ENCODE peak calls at places on chromosomes 16 and 17, in four cellular contexts. O is HepG2, E is H1, S is GM12878. H is an unnamed sample.
A peak's percentile ranks its signal among the peaks of the same experiment; 100 is the strongest.

GRCh38 chr17:38967290-38967738 is at the start of gene FBXO47:
- DNase-seq in E (peak; percentile 92), S (no peak), O (peak; percentile 21), H (peak; percentile 70)

GRCh38 chr16:22373662-22374310 is 633 bp downstream of the CDR2 start:
- DNase-seq in E (no peak), S (no peak), O (no peak), H (no peak)

GRCh38 chr17:33927732-33928133 is 327.4 kb upstream of the CCL2 start:
- DNase-seq in E (no peak), S (no peak), O (no peak), H (no peak)

GRCh38 chr17:11636771-11637170 is 38.5 kb downstream of the DNAH9 start:
- DNase-seq in S (no peak), O (no peak), E (no peak), H (no peak)

GRCh38 chr16:55376567-55377167 is 52.7 kb downstream of the IRX6 start:
- DNase-seq in E (no peak), S (no peak), O (no peak), H (no peak)

GRCh38 chr16:30700971-30701370 is 2.0 kb downstream of the SRCAP start:
- DNase-seq in O (no peak), S (no peak), E (no peak), H (no peak)

GRCh38 chr16:89957214-89957785 is 8.7 kb downstream of the DEF8 start:
- DNase-seq in E (no peak), S (no peak), O (no peak), H (no peak)

GRCh38 chr17:11279776-11280344 is 38.8 kb downstream of the SHISA6 start:
- DNase-seq in O (no peak), S (no peak), E (no peak), H (no peak)

GRCh38 chr16:9053006-9053601 is 38.3 kb upstream of the HAPSTR1 start:
- DNase-seq in O (peak; percentile 92), E (peak; percentile 86), S (no peak), H (peak; percentile 96)

GRCh38 chr17:27633312-27634025 is 2.5 kb downstream of the LGALS9 start:
- DNase-seq in E (no peak), O (peak; percentile 12), S (no peak), H (no peak)

GRCh38 chr16:87778476-87778829 is 12.7 kb upstream of the KLHDC4 start:
- DNase-seq in O (no peak), S (no peak), E (no peak), H (no peak)

GRCh38 chr16:89615596-89616090 is 2.2 kb downstream of the DPEP1 start:
- DNase-seq in E (peak; percentile 92), O (no peak), S (no peak), H (no peak)

GRCh38 chr16:13098536-13098935 is 197.1 kb downstream of the SHISA9 start:
- DNase-seq in E (no peak), O (no peak), S (no peak), H (no peak)

GRCh38 chr16:2768403-2769089 is 8.5 kb downstream of the ELOB start:
- DNase-seq in O (no peak), E (no peak), S (no peak), H (no peak)

GRCh38 chr16:8924214-8924613 is 39.5 kb downstream of the USP7 start:
- DNase-seq in S (no peak), E (no peak), O (no peak), H (no peak)

GRCh38 chr16:70777973-70778406 is 23.0 kb downstream of the VAC14 start:
- DNase-seq in E (no peak), S (no peak), O (no peak), H (no peak)

GRCh38 chr17:83200746-83201145 is 121.3 kb downstream of the METRNL start:
- DNase-seq in S (no peak), E (no peak), O (no peak), H (no peak)

GRCh38 chr17:18988546-18989173 is 15.9 kb downstream of the FAM83G start:
- DNase-seq in S (no peak), E (no peak), O (peak; percentile 94), H (no peak)

GRCh38 chr17:62630365-62631085 is 3.1 kb downstream of the MRC2 start:
- DNase-seq in S (no peak), E (no peak), O (no peak), H (no peak)

GRCh38 chr16:71249399-71249798 is 18.9 kb upstream of the HYDIN start:
- DNase-seq in S (no peak), O (no peak), E (no peak), H (no peak)

GRCh38 chr16:4319454-4319853 is 3.6 kb downstream of the GLIS2 start:
- DNase-seq in O (no peak), E (no peak), S (no peak), H (no peak)

GRCh38 chr17:16989230-16989952 is 17.5 kb upstream of the TNFRSF13B start:
- DNase-seq in O (no peak), S (peak; percentile 87), E (no peak), H (no peak)

GRCh38 chr16:73916839-73917594 is 379.6 kb upstream of the PSMD7 start:
- DNase-seq in S (no peak), E (no peak), O (no peak), H (no peak)

GRCh38 chr17:67253379-67253778 is 8.4 kb upstream of the HELZ start:
- DNase-seq in S (no peak), E (no peak), O (no peak), H (no peak)

GRCh38 chr16:64950262-64950661 is 171.6 kb downstream of the CDH11 start:
- DNase-seq in O (no peak), S (no peak), E (peak; percentile 49), H (no peak)

GRCh38 chr17:78669975-78670518 is 92.9 kb upstream of the DNAH17 start:
- DNase-seq in E (no peak), O (no peak), S (no peak), H (no peak)

GRCh38 chr17:39150104-39150634 is 1.3 kb downstream of the PLXDC1 start:
- DNase-seq in O (no peak), S (no peak), E (no peak), H (no peak)

GRCh38 chr16:86093801-86094750 is 195.1 kb downstream of the IRF8 start:
- DNase-seq in O (no peak), E (no peak), S (no peak), H (no peak)

GRCh38 chr17:80029235-80029974 is 6.3 kb downstream of the TBC1D16 start:
- DNase-seq in O (no peak), S (no peak), E (no peak), H (no peak)

GRCh38 chr17:80984749-80985148 is 6.9 kb upstream of the CHMP6 start:
- DNase-seq in S (no peak), O (peak; percentile 68), E (no peak), H (peak; percentile 52)

GRCh38 chr17:77196251-77196650 is 55.5 kb downstream of the SEC14L1 start:
- DNase-seq in S (no peak), O (no peak), E (no peak), H (no peak)

GRCh38 chr17:11642655-11643054 is 44.4 kb downstream of the DNAH9 start:
- DNase-seq in S (no peak), O (no peak), E (no peak), H (no peak)

GRCh38 chr17:76725580-76726230 is 701 bp downstream of the JMJD6 start:
- DNase-seq in S (no peak), E (no peak), O (peak; percentile 43), H (no peak)

GRCh38 chr17:57948555-57949420 is 6.4 kb downstream of the CUEDC1 start:
- DNase-seq in S (no peak), O (no peak), E (no peak), H (no peak)

GRCh38 chr16:86899757-86900156 is 321.4 kb downstream of the FOXL1 start:
- DNase-seq in E (no peak), S (no peak), O (no peak), H (no peak)

GRCh38 chr16:71367243-71367976 is 8.9 kb downstream of the CALB2 start:
- DNase-seq in S (peak; percentile 2), E (peak; percentile 93), O (peak; percentile 55), H (peak; percentile 71)

GRCh38 chr16:74748710-74749073 is 25.9 kb downstream of the FA2H start:
- DNase-seq in S (no peak), O (no peak), E (no peak), H (no peak)

GRCh38 chr17:41530062-41531048 is 2.2 kb upstream of the KRT19 start:
- DNase-seq in E (no peak), S (no peak), O (peak; percentile 85), H (no peak)
- H3K9ac ChIP-seq in E (no peak overlapping the region), S (no peak overlapping the region), O (peak overlapping the region; percentile 33), H (no peak overlapping the region)

GRCh38 chr17:37148171-37148570 is 199.4 kb downstream of the AATF start:
- DNase-seq in E (no peak), S (no peak), O (no peak), H (no peak)

GRCh38 chr17:37146578-37147119 is 197.9 kb downstream of the AATF start:
- DNase-seq in O (no peak), S (no peak), E (no peak), H (no peak)

GRCh38 chr17:37142294-37142944 is 193.7 kb downstream of the AATF start:
- DNase-seq in O (no peak), E (no peak), S (no peak), H (no peak)

DNA sequence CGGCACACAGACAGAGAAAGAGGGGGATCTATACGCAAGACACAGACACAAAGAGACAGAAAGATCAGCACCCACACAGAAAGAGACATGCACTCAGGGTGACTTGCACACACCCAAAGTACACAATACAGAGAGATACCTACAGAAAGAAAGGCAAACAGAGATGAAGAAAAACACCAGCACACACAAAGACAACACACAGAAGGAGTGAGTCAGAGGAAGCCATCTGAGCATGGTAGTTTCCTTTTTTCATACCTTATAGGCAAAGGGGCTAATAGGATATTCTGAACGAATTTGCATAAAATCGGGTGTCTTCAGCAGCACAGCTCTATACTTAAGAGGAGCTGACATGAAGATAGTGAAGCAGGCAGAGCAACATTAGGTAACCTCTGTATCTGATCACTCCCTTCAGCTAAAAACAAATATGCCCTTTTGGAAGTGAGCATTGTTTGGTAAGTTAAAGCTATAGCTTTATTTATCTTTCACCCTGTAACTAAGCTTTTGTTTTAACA is 198.6 kb downstream of the AATF start:
- DNase-seq in O (peak; percentile 93), E (no peak), S (peak; percentile 27), H (no peak)
- TF ChIP-seq SUZ12 in O (no peak), E (no peak), S (no peak), H (no peak)

DNA sequence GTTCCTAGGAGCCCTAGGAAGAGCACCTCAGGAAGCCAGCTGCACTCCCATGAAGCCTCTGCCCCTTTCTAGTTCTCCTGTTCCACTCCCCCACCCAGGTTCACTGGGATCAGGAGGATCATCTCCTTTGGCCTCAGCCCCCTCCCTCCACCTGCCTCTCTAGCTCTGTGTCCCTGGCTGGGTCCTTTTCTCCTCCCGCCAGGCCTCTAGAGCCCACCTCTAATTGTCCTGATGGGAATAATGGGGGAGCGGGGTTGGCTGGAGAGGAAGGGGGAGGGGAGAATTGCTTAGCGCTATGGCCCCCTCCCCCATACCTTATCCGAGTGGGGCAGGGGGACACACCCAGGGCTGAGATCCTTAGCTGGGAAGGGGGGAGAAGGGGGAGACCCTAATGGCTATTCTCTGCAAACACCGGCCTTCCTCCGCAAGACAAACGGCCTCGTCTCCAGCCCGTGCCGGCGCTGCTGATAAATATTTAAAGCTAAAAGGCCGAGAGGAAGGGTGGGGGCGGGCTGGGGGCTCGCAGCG is 999 bp downstream of the HOXB7 start:
- DNase-seq in S (no peak), O (no peak), E (no peak), H (no peak)
- H3K27me3 ChIP-seq in S (peaks cover 13% of the 10 kb centered on the region), O (peaks cover 95% of the 10 kb centered on the region), E (peaks cover 99% of the 10 kb centered on the region), H (peaks cover 98% of the 10 kb centered on the region)

GRCh38 chr16:23920899-23921298 is 85.1 kb downstream of the PRKCB start:
- DNase-seq in S (no peak), O (no peak), E (no peak), H (no peak)
- H3K9ac ChIP-seq in S (no peak overlapping the region), O (no peak overlapping the region), E (no peak overlapping the region), H (no peak overlapping the region)

GRCh38 chr17:15108992-15109391 is 156.1 kb downstream of the PMP22 start:
- DNase-seq in E (no peak), O (no peak), S (no peak), H (no peak)
- TF ChIP-seq SUZ12 in E (no peak), O (no peak), S (no peak), H (no peak)

H was measured in NT2/D1.